ENCODE peak calls at places on chromosomes 7 and 10, in six cellular contexts. One of them, this sample, is unnamed.

GRCh38 chr10:52897162-52897561 is 124.6 kb upstream of the MBL2 start:
- DNase-seq in HCT116: no peak
- DNase-seq in H1: no peak
- DNase-seq in K562: no peak
- DNase-seq in HepG2: no peak
- DNase-seq in SK-N-SH: no peak
- DNase-seq in this sample: peak; percentile 29

GRCh38 chr7:151795168-151795754 is 81.7 kb downstream of the PRKAG2 start:
- DNase-seq in HCT116: no peak
- DNase-seq in H1: no peak
- DNase-seq in K562: no peak
- DNase-seq in HepG2: no peak
- DNase-seq in SK-N-SH: no peak
- DNase-seq in this sample: no peak

GRCh38 chr10:79354141-79354540 is 6.9 kb downstream of the PPIF start:
- DNase-seq in HCT116: no peak
- DNase-seq in H1: no peak
- DNase-seq in K562: no peak
- DNase-seq in HepG2: no peak
- DNase-seq in SK-N-SH: no peak
- DNase-seq in this sample: no peak

GRCh38 chr10:7819126-7819470 is 793 bp downstream of the TAF3 start:
- DNase-seq in HCT116: no peak
- DNase-seq in H1: no peak
- DNase-seq in K562: peak; percentile 47
- DNase-seq in HepG2: peak; percentile 51
- DNase-seq in SK-N-SH: no peak
- DNase-seq in this sample: peak; percentile 80

GRCh38 chr10:112732277-112732891 is 217.7 kb upstream of the TCF7L2 start:
- DNase-seq in HCT116: no peak
- DNase-seq in H1: no peak
- DNase-seq in K562: no peak
- DNase-seq in HepG2: no peak
- DNase-seq in SK-N-SH: no peak
- DNase-seq in this sample: no peak

GRCh38 chr10:1361411-1362105 is 305.4 kb downstream of the WDR37 start:
- DNase-seq in HCT116: no peak
- DNase-seq in H1: no peak
- DNase-seq in K562: no peak
- DNase-seq in HepG2: no peak
- DNase-seq in SK-N-SH: peak; percentile 58
- DNase-seq in this sample: no peak

GRCh38 chr7:121279822-121280221 is 49.0 kb upstream of the WNT16 start:
- DNase-seq in HCT116: no peak
- DNase-seq in H1: no peak
- DNase-seq in K562: no peak
- DNase-seq in HepG2: no peak
- DNase-seq in SK-N-SH: no peak
- DNase-seq in this sample: no peak

GRCh38 chr7:10950494-10950893 is 23.2 kb upstream of the PHF14 start:
- DNase-seq in HCT116: no peak
- DNase-seq in H1: no peak
- DNase-seq in K562: no peak
- DNase-seq in HepG2: peak; percentile 83
- DNase-seq in SK-N-SH: no peak
- DNase-seq in this sample: no peak

GRCh38 chr10:43943119-43943824 is 294.6 kb upstream of the ZNF32 start:
- DNase-seq in HCT116: no peak
- DNase-seq in H1: no peak
- DNase-seq in K562: no peak
- DNase-seq in HepG2: no peak
- DNase-seq in SK-N-SH: no peak
- DNase-seq in this sample: no peak

GRCh38 chr10:128373831-128374230 is 247.6 kb upstream of the MKI67 start:
- DNase-seq in HCT116: no peak
- DNase-seq in H1: no peak
- DNase-seq in K562: no peak
- DNase-seq in HepG2: no peak
- DNase-seq in SK-N-SH: no peak
- DNase-seq in this sample: no peak

GRCh38 chr10:30935078-30935477 is 96.6 kb downstream of the ZNF438 start:
- DNase-seq in HCT116: no peak
- DNase-seq in H1: no peak
- DNase-seq in K562: no peak
- DNase-seq in HepG2: no peak
- DNase-seq in SK-N-SH: no peak
- DNase-seq in this sample: no peak
- TF ChIP-seq JUND in HCT116: no peak
- TF ChIP-seq JUND in H1: no peak
- TF ChIP-seq JUND in K562: no peak
- TF ChIP-seq JUND in HepG2: no peak
- TF ChIP-seq JUND in SK-N-SH: no peak
- TF ChIP-seq JUND in this sample: no peak

DNA sequence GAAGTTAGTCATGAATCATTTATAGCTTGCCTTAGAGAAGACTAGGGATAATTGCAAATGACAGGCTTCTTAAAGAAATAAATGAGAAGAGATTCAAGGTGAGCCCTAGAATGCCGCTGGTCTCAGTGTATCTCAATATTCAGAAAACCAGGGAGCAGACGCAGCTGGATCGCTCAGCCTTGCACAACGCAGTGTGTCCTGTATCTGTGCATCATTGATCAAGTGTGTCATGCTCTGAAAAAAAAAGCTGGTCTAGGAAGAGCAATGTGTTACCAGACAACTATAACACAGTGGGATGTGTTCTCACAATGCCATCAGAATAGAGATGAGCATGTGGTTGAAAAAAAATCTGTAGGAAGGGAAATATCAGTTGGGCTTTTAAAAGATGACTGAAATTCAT is 230.1 kb downstream of the CALN1 start:
- DNase-seq in HCT116: no peak
- DNase-seq in H1: no peak
- DNase-seq in K562: no peak
- DNase-seq in HepG2: no peak
- DNase-seq in SK-N-SH: no peak
- DNase-seq in this sample: no peak
- TF ChIP-seq JUND in HCT116: no peak
- TF ChIP-seq JUND in H1: no peak
- TF ChIP-seq JUND in K562: no peak
- TF ChIP-seq JUND in HepG2: no peak
- TF ChIP-seq JUND in SK-N-SH: no peak
- TF ChIP-seq JUND in this sample: no peak

DNA sequence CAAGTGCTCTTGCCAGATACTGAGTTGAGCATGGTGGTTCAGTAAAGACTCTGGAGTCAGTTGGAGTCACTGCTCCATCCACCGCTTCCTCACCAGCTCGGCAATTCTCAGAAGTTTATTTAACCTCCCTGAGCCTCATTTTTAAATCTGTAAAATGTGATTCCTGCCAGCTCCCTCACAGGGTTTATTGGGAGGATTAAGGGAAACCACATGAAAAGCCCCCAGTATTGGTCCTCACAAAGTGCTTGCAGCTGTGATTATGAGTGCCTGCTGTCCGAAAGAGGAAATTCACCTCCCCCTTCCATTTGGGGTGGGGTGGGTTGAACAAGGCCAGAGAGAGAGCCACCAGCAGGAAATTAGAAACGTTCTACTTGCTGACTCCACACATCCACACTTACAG is 99.0 kb downstream of the AOAH start:
- DNase-seq in HCT116: no peak
- DNase-seq in H1: no peak
- DNase-seq in K562: no peak
- DNase-seq in HepG2: no peak
- DNase-seq in SK-N-SH: no peak
- DNase-seq in this sample: no peak
- TF ChIP-seq JUND in HCT116: no peak
- TF ChIP-seq JUND in H1: no peak
- TF ChIP-seq JUND in K562: no peak
- TF ChIP-seq JUND in HepG2: no peak
- TF ChIP-seq JUND in SK-N-SH: no peak
- TF ChIP-seq JUND in this sample: no peak

GRCh38 chr10:5560142-5560843 is 35.5 kb downstream of the CALML3 start:
- DNase-seq in HCT116: no peak
- DNase-seq in H1: no peak
- DNase-seq in K562: peak; percentile 29
- DNase-seq in HepG2: no peak
- DNase-seq in SK-N-SH: no peak
- DNase-seq in this sample: no peak

GRCh38 chr10:5561704-5562645 is 37.2 kb downstream of the CALML3 start:
- DNase-seq in HCT116: no peak
- DNase-seq in H1: no peak
- DNase-seq in K562: no peak
- DNase-seq in HepG2: no peak
- DNase-seq in SK-N-SH: no peak
- DNase-seq in this sample: no peak

GRCh38 chr10:5563237-5563961 is 38.6 kb downstream of the CALML3 start:
- DNase-seq in HCT116: no peak
- DNase-seq in H1: no peak
- DNase-seq in K562: no peak
- DNase-seq in HepG2: no peak
- DNase-seq in SK-N-SH: no peak
- DNase-seq in this sample: no peak

GRCh38 chr10:5559642-5560141 is 34.9 kb downstream of the CALML3 start:
- DNase-seq in HCT116: no peak
- DNase-seq in H1: no peak
- DNase-seq in K562: no peak
- DNase-seq in HepG2: no peak
- DNase-seq in SK-N-SH: no peak
- DNase-seq in this sample: no peak

DNA sequence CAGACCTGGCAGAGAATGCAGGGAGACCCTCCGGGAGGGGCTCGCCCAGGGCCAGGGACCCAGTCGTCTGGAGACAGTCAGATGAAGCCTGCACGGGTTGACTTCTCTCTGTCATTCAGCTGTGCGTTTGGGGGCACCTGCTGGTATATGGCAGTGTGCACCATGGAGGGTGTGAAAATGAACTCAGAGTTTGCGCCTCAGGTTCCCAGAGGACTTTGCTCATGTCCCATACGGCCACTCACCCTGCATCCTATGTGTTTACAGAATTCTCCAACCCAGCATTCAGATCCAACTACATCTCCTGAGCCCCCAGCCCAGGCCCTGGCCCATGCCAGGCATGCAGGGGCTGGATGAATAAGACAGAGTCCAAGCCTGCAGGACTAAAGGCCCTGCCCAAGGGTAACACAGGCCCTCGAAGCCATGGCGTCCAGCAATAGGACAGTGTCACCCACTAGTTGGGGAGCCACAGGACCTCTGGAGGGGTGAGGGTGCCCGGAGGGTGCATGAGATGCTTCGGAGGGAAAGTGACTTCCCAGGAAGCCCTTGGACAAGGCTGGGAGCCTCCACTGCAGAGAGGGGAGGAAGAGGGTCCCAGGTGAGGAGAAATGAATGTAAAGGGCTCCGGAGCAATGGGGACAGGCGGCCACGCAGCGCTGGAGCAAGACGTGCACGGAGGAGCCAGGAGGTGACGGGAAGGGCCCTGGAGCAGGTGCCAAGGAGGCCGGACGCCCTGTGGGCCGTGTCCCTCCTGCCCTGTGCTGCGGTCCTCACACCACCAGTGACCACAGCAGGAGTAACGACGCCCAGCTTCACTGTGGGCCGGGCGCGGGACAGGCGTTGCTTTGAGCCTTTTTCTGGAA is 36.3 kb downstream of the CALML3 start:
- DNase-seq in HCT116: no peak
- DNase-seq in H1: no peak
- DNase-seq in K562: no peak
- DNase-seq in HepG2: peak; percentile 55
- DNase-seq in SK-N-SH: no peak
- DNase-seq in this sample: no peak
- TF ChIP-seq JUND in HCT116: no peak
- TF ChIP-seq JUND in H1: no peak
- TF ChIP-seq JUND in K562: no peak
- TF ChIP-seq JUND in HepG2: no peak
- TF ChIP-seq JUND in SK-N-SH: no peak
- TF ChIP-seq JUND in this sample: no peak

GRCh38 chr10:75514830-75515229 is 83.4 kb downstream of the LRMDA start:
- DNase-seq in HCT116: no peak
- DNase-seq in H1: no peak
- DNase-seq in K562: no peak
- DNase-seq in HepG2: no peak
- DNase-seq in SK-N-SH: no peak
- DNase-seq in this sample: no peak

GRCh38 chr10:75512534-75512933 is 81.1 kb downstream of the LRMDA start:
- DNase-seq in HCT116: no peak
- DNase-seq in H1: no peak
- DNase-seq in K562: no peak
- DNase-seq in HepG2: no peak
- DNase-seq in SK-N-SH: no peak
- DNase-seq in this sample: peak; percentile 39

GRCh38 chr10:75511011-75511410 is 79.6 kb downstream of the LRMDA start:
- DNase-seq in HCT116: no peak
- DNase-seq in H1: no peak
- DNase-seq in K562: no peak
- DNase-seq in HepG2: no peak
- DNase-seq in SK-N-SH: no peak
- DNase-seq in this sample: no peak

GRCh38 chr10:75508814-75509306 is 77.4 kb downstream of the LRMDA start:
- DNase-seq in HCT116: no peak
- DNase-seq in H1: no peak
- DNase-seq in K562: no peak
- DNase-seq in HepG2: no peak
- DNase-seq in SK-N-SH: peak; percentile 72
- DNase-seq in this sample: no peak

DNA sequence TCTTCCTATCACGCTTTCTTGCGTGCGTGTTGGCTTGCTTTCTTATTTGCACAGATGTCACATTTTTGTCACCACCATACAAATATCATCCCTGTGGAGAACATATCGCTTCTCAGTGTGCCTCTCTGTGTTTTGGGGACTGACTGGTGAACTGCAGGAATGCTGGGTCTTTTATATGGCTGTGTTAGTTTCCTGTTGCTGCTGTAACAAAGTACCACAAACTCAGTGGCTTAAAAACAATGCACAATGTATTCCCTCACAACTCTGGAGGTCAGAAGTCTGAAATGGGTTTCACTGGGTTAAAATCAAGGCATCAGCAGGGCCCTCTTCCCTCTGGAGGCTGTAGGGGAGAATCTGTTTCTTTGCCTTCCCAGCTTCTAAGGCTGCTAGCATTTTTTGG is 81.9 kb downstream of the LRMDA start:
- DNase-seq in HCT116: no peak
- DNase-seq in H1: no peak
- DNase-seq in K562: no peak
- DNase-seq in HepG2: no peak
- DNase-seq in SK-N-SH: no peak
- DNase-seq in this sample: no peak
- TF ChIP-seq JUND in HCT116: no peak
- TF ChIP-seq JUND in H1: no peak
- TF ChIP-seq JUND in K562: no peak
- TF ChIP-seq JUND in HepG2: no peak
- TF ChIP-seq JUND in SK-N-SH: no peak
- TF ChIP-seq JUND in this sample: no peak

GRCh38 chr7:105538349-105538748 is 6.3 kb downstream of the RINT1 start:
- DNase-seq in HCT116: no peak
- DNase-seq in H1: no peak
- DNase-seq in K562: no peak
- DNase-seq in HepG2: no peak
- DNase-seq in SK-N-SH: no peak
- DNase-seq in this sample: no peak
- TF ChIP-seq JUND in HCT116: no peak
- TF ChIP-seq JUND in H1: no peak
- TF ChIP-seq JUND in K562: no peak
- TF ChIP-seq JUND in HepG2: no peak
- TF ChIP-seq JUND in SK-N-SH: no peak
- TF ChIP-seq JUND in this sample: no peak